ENCODE peak calls at places on chromosome 18, in nine cellular contexts. S is NCI-H2171; F is activated B cell treated with CpG ODN at 0.5 μM for 24 hours; N is fibroblast of pulmonary artery; Z is skeletal muscle cell; P is cardiac fibroblast; W is HEK293T; L is stimulated activated CD4-positive, alpha-beta T cell treated with anti-CD3 and anti-CD28 coated beads, Interleukin-2, amount 100 ng/mL, for 24 hours; R is mucosa of descending colon. J is an unnamed sample.

GRCh38 chr18:76866631-76867030 is 44.3 kb downstream of the ZNF236 start:
- DNase-seq in S (no peak), F (no peak), N (no peak), Z (no peak), P (no peak), W (no peak), L (no peak), R (no peak), J (no peak)

GRCh38 chr18:61833387-61833786 is 59.4 kb downstream of the RNF152 start:
- DNase-seq in S (no peak), F (no peak), N (peak; percentile 70), Z (no peak), P (peak; percentile 49), W (no peak), L (no peak), R (no peak), J (no peak)

GRCh38 chr18:58682429-58683069 is 11.3 kb downstream of the MALT1 start:
- DNase-seq in S (no peak), F (no peak), N (peak; percentile 88), Z (peak; percentile 85), P (peak; percentile 95), W (peak; percentile 13), L (no peak), R (no peak), J (no peak)

GRCh38 chr18:57446322-57446721 is 11.1 kb downstream of the ONECUT2 start:
- DNase-seq in S (no peak), F (no peak), N (peak; percentile 24), Z (no peak), P (no peak), W (no peak), L (no peak), R (no peak), J (peak; percentile 62)

GRCh38 chr18:48862116-48862515 is 88.6 kb downstream of the SMAD7 start:
- DNase-seq in S (no peak), F (no peak), N (no peak), Z (no peak), P (no peak), W (no peak), L (no peak), R (no peak), J (no peak)

GRCh38 chr18:21307578-21307977 is 65.5 kb downstream of the GREB1L start:
- DNase-seq in S (no peak), F (no peak), N (no peak), Z (no peak), P (no peak), W (no peak), L (no peak), R (no peak), J (no peak)

GRCh38 chr18:34710430-34711386 is 610 bp downstream of the DTNA start:
- DNase-seq in S (peak; percentile 67), F (no peak), N (peak; percentile 75), Z (no peak), P (peak; percentile 78), W (peak; percentile 51), L (no peak), R (no peak), J (no peak)

GRCh38 chr18:3511980-3512379 is 62.0 kb downstream of the TGIF1 start:
- DNase-seq in S (no peak), F (no peak), N (peak; percentile 58), Z (peak; percentile 70), P (peak; percentile 79), W (no peak), L (no peak), R (no peak), J (no peak)

GRCh38 chr18:48163184-48164095 is 233.0 kb upstream of the SMAD2 start:
- DNase-seq in S (no peak), F (no peak), N (no peak), Z (no peak), P (no peak), W (no peak), L (no peak), R (no peak), J (no peak)

GRCh38 chr18:31648966-31649429 is 35.4 kb downstream of the B4GALT6 start:
- DNase-seq in S (no peak), F (no peak), N (peak; percentile 65), Z (peak; percentile 31), P (peak; percentile 45), W (peak; percentile 61), L (no peak), R (no peak), J (no peak)

GRCh38 chr18:76380791-76381405 is 114.1 kb downstream of the ZNF516 start:
- DNase-seq in S (no peak), F (no peak), N (no peak), Z (no peak), P (no peak), W (peak; percentile 27), L (peak; percentile 35), R (no peak), J (peak; percentile 86)

GRCh38 chr18:74179623-74180199 is 31.4 kb downstream of the TIMM21 start:
- DNase-seq in S (no peak), F (no peak), N (no peak), Z (no peak), P (no peak), W (no peak), L (no peak), R (no peak), J (no peak)